ENCODE peak calls at places on chromosomes 1 and 21, in six cellular contexts. One of them, this sample, is unnamed.
A peak's percentile ranks its signal among the peaks of the same experiment; 100 is the strongest.

GRCh38 chr1:11682799-11683198 is 1.9 kb upstream of the MAD2L2 start:
- DNase-seq in H1: no peak
- DNase-seq in prostate gland: no peak
- DNase-seq in heart left ventricle: no peak
- DNase-seq in esophagus muscularis mucosa: no peak
- DNase-seq in A549: no peak
- DNase-seq in this sample: no peak

GRCh38 chr1:204746838-204747442 is 61.4 kb upstream of the LRRN2 start:
- DNase-seq in A549: peak; percentile 50
- DNase-seq in prostate gland: peak; percentile 24
- DNase-seq in H1: peak; percentile 75
- DNase-seq in esophagus muscularis mucosa: peak; percentile 86
- DNase-seq in heart left ventricle: no peak
- DNase-seq in this sample: peak; percentile 47

GRCh38 chr21:45313682-45314081 is 26.0 kb upstream of the POFUT2 start:
- DNase-seq in A549: no peak
- DNase-seq in heart left ventricle: no peak
- DNase-seq in H1: no peak
- DNase-seq in esophagus muscularis mucosa: no peak
- DNase-seq in prostate gland: no peak
- DNase-seq in this sample: no peak

GRCh38 chr1:178004926-178005391 is 35.1 kb upstream of the SEC16B start:
- DNase-seq in H1: no peak
- DNase-seq in esophagus muscularis mucosa: no peak
- DNase-seq in prostate gland: no peak
- DNase-seq in A549: no peak
- DNase-seq in heart left ventricle: no peak
- DNase-seq in this sample: no peak

GRCh38 chr1:156677616-156678596 is 699 bp upstream of the NES start:
- DNase-seq in esophagus muscularis mucosa: no peak
- DNase-seq in H1: peak; percentile 74
- DNase-seq in heart left ventricle: peak; percentile 85
- DNase-seq in prostate gland: no peak
- DNase-seq in A549: peak; percentile 72
- DNase-seq in this sample: peak; percentile 50

GRCh38 chr1:9881838-9882249 is 28.2 kb downstream of the CTNNBIP1 start:
- DNase-seq in H1: no peak
- DNase-seq in heart left ventricle: no peak
- DNase-seq in A549: no peak
- DNase-seq in prostate gland: no peak
- DNase-seq in esophagus muscularis mucosa: no peak
- DNase-seq in this sample: no peak

GRCh38 chr1:41666991-41667631 is 182.6 kb upstream of the EDN2 start:
- DNase-seq in esophagus muscularis mucosa: no peak
- DNase-seq in prostate gland: peak; percentile 73
- DNase-seq in heart left ventricle: no peak
- DNase-seq in A549: no peak
- DNase-seq in H1: no peak
- DNase-seq in this sample: peak; percentile 16

GRCh38 chr1:150164769-150165168 is 15.1 kb downstream of the PLEKHO1 start:
- DNase-seq in heart left ventricle: no peak
- DNase-seq in A549: no peak
- DNase-seq in esophagus muscularis mucosa: no peak
- DNase-seq in H1: no peak
- DNase-seq in prostate gland: no peak
- DNase-seq in this sample: no peak

GRCh38 chr1:107662976-107663375 is 302.0 kb downstream of the VAV3 start:
- DNase-seq in prostate gland: no peak
- DNase-seq in heart left ventricle: no peak
- DNase-seq in H1: no peak
- DNase-seq in esophagus muscularis mucosa: no peak
- DNase-seq in A549: no peak
- DNase-seq in this sample: no peak

GRCh38 chr1:98323396-98323795 is 338.1 kb upstream of the SNX7 start:
- DNase-seq in A549: peak; percentile 20
- DNase-seq in H1: no peak
- DNase-seq in prostate gland: no peak
- DNase-seq in esophagus muscularis mucosa: no peak
- DNase-seq in heart left ventricle: no peak
- DNase-seq in this sample: no peak

GRCh38 chr21:21052672-21053071 is 54.5 kb downstream of the NCAM2 start:
- DNase-seq in esophagus muscularis mucosa: no peak
- DNase-seq in A549: no peak
- DNase-seq in H1: no peak
- DNase-seq in prostate gland: no peak
- DNase-seq in heart left ventricle: no peak
- DNase-seq in this sample: no peak

GRCh38 chr1:235721982-235722381 is 72.4 kb upstream of the GNG4 start:
- DNase-seq in A549: no peak
- DNase-seq in H1: no peak
- DNase-seq in prostate gland: no peak
- DNase-seq in heart left ventricle: no peak
- DNase-seq in esophagus muscularis mucosa: no peak
- DNase-seq in this sample: no peak

GRCh38 chr1:153550827-153551512 is 1.9 kb upstream of the S100A3 start:
- DNase-seq in esophagus muscularis mucosa: no peak
- DNase-seq in A549: no peak
- DNase-seq in heart left ventricle: no peak
- DNase-seq in prostate gland: no peak
- DNase-seq in H1: no peak
- DNase-seq in this sample: no peak

GRCh38 chr1:3898994-3899775 is 887 bp downstream of the C1orf174 start:
- DNase-seq in esophagus muscularis mucosa: no peak
- DNase-seq in prostate gland: no peak
- DNase-seq in A549: peak; percentile 43
- DNase-seq in H1: no peak
- DNase-seq in heart left ventricle: no peak
- DNase-seq in this sample: no peak

GRCh38 chr1:20058531-20058930 is 11.5 kb upstream of the PLA2G5 start:
- DNase-seq in H1: peak; percentile 2
- DNase-seq in A549: no peak
- DNase-seq in heart left ventricle: peak; percentile 45
- DNase-seq in prostate gland: no peak
- DNase-seq in esophagus muscularis mucosa: peak; percentile 78
- DNase-seq in this sample: no peak

GRCh38 chr1:53061859-53062714 is at the start of gene PODN:
- DNase-seq in A549: no peak
- DNase-seq in esophagus muscularis mucosa: peak; percentile 92
- DNase-seq in H1: peak; percentile 66
- DNase-seq in prostate gland: no peak
- DNase-seq in heart left ventricle: no peak
- DNase-seq in this sample: no peak

GRCh38 chr1:214332950-214333798 is 52.2 kb downstream of the SMYD2 start:
- DNase-seq in H1: peak; percentile 80
- DNase-seq in heart left ventricle: peak; percentile 45
- DNase-seq in A549: peak; percentile 62
- DNase-seq in prostate gland: peak; percentile 48
- DNase-seq in esophagus muscularis mucosa: no peak
- DNase-seq in this sample: peak; percentile 60

GRCh38 chr1:27532119-27532695 is 42.2 kb upstream of the WASF2 start:
- DNase-seq in heart left ventricle: no peak
- DNase-seq in esophagus muscularis mucosa: no peak
- DNase-seq in H1: no peak
- DNase-seq in prostate gland: no peak
- DNase-seq in A549: no peak
- DNase-seq in this sample: no peak

GRCh38 chr21:38219049-38219628 is 37.7 kb upstream of the KCNJ15 start:
- DNase-seq in A549: peak; percentile 8
- DNase-seq in esophagus muscularis mucosa: peak; percentile 93
- DNase-seq in prostate gland: peak; percentile 81
- DNase-seq in H1: peak; percentile 87
- DNase-seq in heart left ventricle: peak; percentile 71
- DNase-seq in this sample: peak; percentile 80

GRCh38 chr1:180155202-180155682 is 573 bp downstream of the QSOX1 start:
- DNase-seq in prostate gland: no peak
- DNase-seq in heart left ventricle: no peak
- DNase-seq in A549: peak; percentile 28
- DNase-seq in esophagus muscularis mucosa: no peak
- DNase-seq in H1: peak; percentile 59
- DNase-seq in this sample: peak; percentile 21

GRCh38 chr1:1084372-1085170 is 10.5 kb upstream of the RNF223 start:
- DNase-seq in A549: no peak
- DNase-seq in heart left ventricle: no peak
- DNase-seq in prostate gland: no peak
- DNase-seq in H1: no peak
- DNase-seq in esophagus muscularis mucosa: no peak
- DNase-seq in this sample: no peak

GRCh38 chr1:201708085-201708512 is 120.9 kb upstream of the IPO9 start:
- DNase-seq in esophagus muscularis mucosa: no peak
- DNase-seq in heart left ventricle: peak; percentile 40
- DNase-seq in H1: no peak
- DNase-seq in prostate gland: no peak
- DNase-seq in A549: no peak
- DNase-seq in this sample: no peak

GRCh38 chr1:61280457-61280856 is 198.1 kb downstream of the NFIA start:
- DNase-seq in esophagus muscularis mucosa: no peak
- DNase-seq in A549: no peak
- DNase-seq in prostate gland: no peak
- DNase-seq in heart left ventricle: no peak
- DNase-seq in H1: no peak
- DNase-seq in this sample: no peak
- H3K27ac ChIP-seq in esophagus muscularis mucosa: peak overlapping the region; percentile 20
- H3K27ac ChIP-seq in A549: no peak overlapping the region
- H3K27ac ChIP-seq in prostate gland: no peak overlapping the region
- H3K27ac ChIP-seq in heart left ventricle: no peak overlapping the region
- H3K27ac ChIP-seq in H1: no peak overlapping the region
- H3K27ac ChIP-seq in this sample: no peak overlapping the region

DNA sequence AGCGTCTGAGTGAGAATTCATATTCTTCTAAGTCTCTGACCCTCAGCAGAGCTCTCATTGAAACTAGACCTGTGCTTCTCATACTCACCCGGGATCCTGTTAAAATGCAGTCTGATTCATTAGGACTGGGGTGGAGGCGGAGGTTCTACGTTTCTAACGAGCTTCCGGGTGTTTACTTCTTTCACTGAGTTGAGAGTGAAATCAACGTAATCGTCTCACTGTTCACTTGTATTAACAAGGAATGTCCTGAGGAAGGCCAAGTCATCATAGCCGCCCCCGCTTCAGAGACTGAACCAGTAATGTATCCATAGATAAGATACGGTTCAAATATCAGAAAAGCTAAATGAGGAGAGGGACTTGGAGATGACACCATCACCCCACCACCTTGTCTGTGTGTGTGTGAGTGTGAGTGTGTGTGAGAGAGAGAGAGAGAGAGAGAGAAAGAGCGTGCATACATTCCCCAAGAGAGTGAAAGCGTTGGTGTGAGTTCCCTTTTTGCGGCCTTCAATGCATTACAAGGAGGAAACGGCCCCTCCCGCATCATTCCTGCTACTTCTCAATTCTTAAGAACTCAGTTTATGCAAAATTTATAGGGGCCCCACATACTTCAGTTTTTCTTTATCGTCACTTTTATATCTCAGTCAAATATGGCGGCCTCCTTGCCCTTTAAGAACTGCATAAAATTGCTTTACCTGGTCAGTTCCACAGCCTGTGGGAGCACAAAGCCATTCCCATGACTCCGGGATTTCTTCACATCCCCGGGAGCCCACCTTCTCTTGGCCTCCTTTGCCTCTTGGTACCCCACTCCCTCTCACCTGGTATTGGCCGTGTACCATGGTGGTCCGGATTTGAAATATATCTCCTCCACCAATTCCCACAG is 19.8 kb downstream of the KMO start:
- DNase-seq in H1: no peak
- DNase-seq in prostate gland: no peak
- DNase-seq in A549: no peak
- DNase-seq in esophagus muscularis mucosa: no peak
- DNase-seq in heart left ventricle: peak; percentile 50
- DNase-seq in this sample: no peak
- TF ChIP-seq POLR2A in H1: no peak
- TF ChIP-seq POLR2A in prostate gland: no peak
- TF ChIP-seq POLR2A in A549: no peak
- TF ChIP-seq POLR2A in esophagus muscularis mucosa: no peak
- TF ChIP-seq POLR2A in heart left ventricle: no peak
- TF ChIP-seq POLR2A in this sample: no peak

DNA sequence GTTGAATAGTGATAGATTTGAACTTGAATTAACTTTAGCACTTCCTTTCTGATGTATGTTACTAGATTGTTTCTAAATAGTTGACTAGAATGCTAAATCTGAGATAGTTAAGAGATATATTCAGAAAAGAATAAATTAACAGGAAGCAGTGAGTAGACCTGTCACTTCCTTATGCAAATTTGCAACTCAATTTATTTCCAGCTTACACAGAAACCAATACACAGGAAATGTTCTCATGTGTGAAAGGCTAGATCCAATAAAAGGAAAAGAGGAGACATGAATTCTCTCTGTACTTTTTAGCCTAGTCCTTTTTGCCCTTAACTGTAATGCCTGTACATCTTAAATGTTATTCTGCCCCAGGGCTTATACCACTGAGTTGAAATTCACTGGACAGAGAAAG is 522.3 kb downstream of the COL11A1 start:
- DNase-seq in heart left ventricle: no peak
- DNase-seq in prostate gland: no peak
- DNase-seq in esophagus muscularis mucosa: no peak
- DNase-seq in A549: no peak
- DNase-seq in H1: no peak
- DNase-seq in this sample: no peak
- H3K27ac ChIP-seq in heart left ventricle: no peak overlapping the region
- H3K27ac ChIP-seq in prostate gland: no peak overlapping the region
- H3K27ac ChIP-seq in esophagus muscularis mucosa: no peak overlapping the region
- H3K27ac ChIP-seq in A549: no peak overlapping the region
- H3K27ac ChIP-seq in H1: no peak overlapping the region
- H3K27ac ChIP-seq in this sample: no peak overlapping the region

DNA sequence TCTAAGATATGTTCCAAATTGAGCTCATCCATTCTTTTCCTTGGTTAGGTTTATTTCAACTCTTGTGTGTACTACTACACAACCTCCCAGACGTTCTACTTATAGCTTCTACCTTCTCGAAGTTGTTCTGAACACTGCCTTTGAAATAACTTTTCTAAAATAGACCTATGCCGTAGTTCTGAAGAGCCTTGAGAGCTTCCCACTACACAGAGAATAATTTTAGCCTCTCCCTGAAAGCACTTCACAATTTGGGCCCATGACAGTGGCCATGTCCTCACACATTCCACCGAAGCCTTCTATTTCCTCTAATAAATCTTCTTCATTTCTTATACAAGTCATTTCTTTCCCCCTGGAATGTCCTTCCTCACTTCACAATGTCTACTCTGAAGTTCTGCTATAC is 62.2 kb downstream of the CRB1 start:
- DNase-seq in A549: no peak
- DNase-seq in esophagus muscularis mucosa: no peak
- DNase-seq in heart left ventricle: no peak
- DNase-seq in prostate gland: no peak
- DNase-seq in H1: no peak
- DNase-seq in this sample: no peak
- TF ChIP-seq POLR2A in A549: no peak
- TF ChIP-seq POLR2A in esophagus muscularis mucosa: no peak
- TF ChIP-seq POLR2A in heart left ventricle: no peak
- TF ChIP-seq POLR2A in prostate gland: no peak
- TF ChIP-seq POLR2A in H1: no peak
- TF ChIP-seq POLR2A in this sample: no peak

GRCh38 chr1:165060285-165060793 is 296.2 kb downstream of the LMX1A start:
- DNase-seq in heart left ventricle: no peak
- DNase-seq in esophagus muscularis mucosa: no peak
- DNase-seq in A549: no peak
- DNase-seq in prostate gland: no peak
- DNase-seq in H1: no peak
- DNase-seq in this sample: no peak
- H3K27ac ChIP-seq in heart left ventricle: no peak overlapping the region
- H3K27ac ChIP-seq in esophagus muscularis mucosa: no peak overlapping the region
- H3K27ac ChIP-seq in A549: peak overlapping the region; percentile 22
- H3K27ac ChIP-seq in prostate gland: no peak overlapping the region
- H3K27ac ChIP-seq in H1: no peak overlapping the region
- H3K27ac ChIP-seq in this sample: no peak overlapping the region

GRCh38 chr1:66337249-66337648 is 196.7 kb upstream of the SGIP1 start:
- DNase-seq in prostate gland: no peak
- DNase-seq in H1: no peak
- DNase-seq in A549: no peak
- DNase-seq in esophagus muscularis mucosa: no peak
- DNase-seq in heart left ventricle: no peak
- DNase-seq in this sample: no peak
- TF ChIP-seq POLR2A in prostate gland: no peak
- TF ChIP-seq POLR2A in H1: no peak
- TF ChIP-seq POLR2A in A549: no peak
- TF ChIP-seq POLR2A in esophagus muscularis mucosa: no peak
- TF ChIP-seq POLR2A in heart left ventricle: no peak
- TF ChIP-seq POLR2A in this sample: no peak

This sample was measured in thyroid gland.